ENCODE peak calls at places on chromosome 17, in eight cellular contexts. A, W, I, X, H, E, K and B are unnamed samples.

GRCh38 chr17:65104541-65104940 is 32.6 kb upstream of the RGS9 start:
- DNase-seq in K (no peak), A (no peak), W (no peak), H (no peak), E (no peak), I (no peak), X (no peak), B (no peak)

GRCh38 chr17:2957631-2958286 is 105.6 kb downstream of the OR1D5 start:
- DNase-seq in H (no peak), E (no peak), A (no peak), W (no peak), I (no peak), X (peak), K (no peak), B (no peak)

GRCh38 chr17:4747847-4748246 is 8.1 kb upstream of the CXCL16 start:
- DNase-seq in I (no peak), W (no peak), X (no peak), K (no peak), H (no peak), E (no peak), A (no peak), B (no peak)

GRCh38 chr17:79831367-79832210 is 7.7 kb downstream of the CBX4 start:
- DNase-seq in I (no peak), X (peak), A (no peak), E (peak), W (peak), K (no peak), H (no peak), B (no peak)

GRCh38 chr17:49798182-49798581 is 9.7 kb downstream of the KAT7 start:
- DNase-seq in E (no peak), H (no peak), K (no peak), I (no peak), A (no peak), X (no peak), W (no peak), B (no peak)

GRCh38 chr17:83057397-83057761 is 22.0 kb upstream of the METRNL start:
- DNase-seq in H (no peak), I (no peak), W (no peak), K (no peak), E (no peak), X (no peak), A (no peak), B (no peak)

GRCh38 chr17:81976332-81977210 is 858 bp upstream of the ASPSCR1 start:
- DNase-seq in A (no peak), H (no peak), W (peak), E (peak), X (no peak), I (no peak), K (peak), B (no peak)

GRCh38 chr17:19558946-19559345 is 25.3 kb downstream of the SLC47A1 start:
- DNase-seq in E (no peak), I (no peak), X (no peak), H (no peak), A (no peak), W (no peak), K (no peak), B (no peak)

GRCh38 chr17:50432125-50432762 is 6.2 kb downstream of the ACSF2 start:
- DNase-seq in H (no peak), A (no peak), I (no peak), K (no peak), E (no peak), X (no peak), W (peak), B (no peak)

GRCh38 chr17:1882836-1883235 is 53.0 kb downstream of the RPA1 start:
- DNase-seq in A (no peak), W (peak), X (no peak), E (no peak), H (peak), I (no peak), K (no peak), B (no peak)

GRCh38 chr17:59761385-59762021 is 54.0 kb downstream of the VMP1 start:
- DNase-seq in I (no peak), A (no peak), X (no peak), W (peak), E (no peak), H (no peak), K (no peak), B (no peak)

GRCh38 chr17:49512296-49513043 is 17.4 kb downstream of the NGFR start:
- DNase-seq in E (no peak), A (no peak), K (no peak), I (no peak), H (no peak), W (peak), X (peak), B (no peak)

GRCh38 chr17:72118588-72119279 is 2.1 kb upstream of the SOX9 start:
- DNase-seq in E (peak), A (no peak), X (no peak), I (no peak), K (no peak), H (peak), W (peak), B (no peak)

GRCh38 chr17:8583954-8584353 is 46.6 kb downstream of the MYH10 start:
- DNase-seq in H (no peak), X (no peak), K (no peak), W (no peak), E (no peak), A (no peak), I (no peak), B (no peak)

GRCh38 chr17:909642-910323 is 69.8 kb downstream of the NXN start:
- DNase-seq in E (no peak), W (no peak), I (no peak), H (no peak), X (no peak), A (no peak), K (no peak), B (peak)

GRCh38 chr17:63830278-63830677 is 2.8 kb upstream of the FTSJ3 start:
- DNase-seq in X (no peak), K (no peak), I (no peak), W (no peak), H (no peak), E (no peak), A (no peak), B (no peak)

GRCh38 chr17:78323821-78324390 is 36.0 kb downstream of the SOCS3 start:
- DNase-seq in W (peak), K (no peak), I (no peak), A (no peak), E (no peak), X (no peak), H (no peak), B (no peak)

GRCh38 chr17:535165-535564 is 179.5 kb downstream of the VPS53 start:
- DNase-seq in X (no peak), K (no peak), I (no peak), H (no peak), E (no peak), W (peak), A (no peak), B (no peak)

GRCh38 chr17:17042851-17043667 is 802 bp downstream of the MPRIP start:
- DNase-seq in I (peak), E (no peak), A (no peak), K (no peak), W (peak), H (no peak), X (peak), B (peak)

GRCh38 chr17:81035389-81036127 is 607 bp downstream of the BAIAP2 start:
- DNase-seq in W (peak), E (no peak), K (no peak), H (no peak), X (no peak), I (no peak), A (no peak), B (no peak)

GRCh38 chr17:44655983-44656700 is at the start of gene MEIOC:
- DNase-seq in I (no peak), E (no peak), H (peak), X (no peak), W (peak), K (no peak), A (peak), B (no peak)

GRCh38 chr17:45138911-45139532 is 3.5 kb downstream of the ACBD4 start:
- DNase-seq in I (no peak), X (peak), W (no peak), E (no peak), K (no peak), H (no peak), A (no peak), B (no peak)

GRCh38 chr17:76523084-76524037 is 14.1 kb downstream of the CYGB start:
- DNase-seq in E (peak), H (peak), W (peak), X (peak), A (no peak), K (peak), I (peak), B (peak)

GRCh38 chr17:21081967-21082366 is 39.2 kb upstream of the USP22 start:
- DNase-seq in K (no peak), I (no peak), E (no peak), H (no peak), W (no peak), X (no peak), A (no peak), B (no peak)

GRCh38 chr17:42118126-42118510 is 3.0 kb downstream of the KAT2A start:
- DNase-seq in W (no peak), K (no peak), H (no peak), A (no peak), I (no peak), E (no peak), X (no peak), B (no peak)

GRCh38 chr17:75228305-75228704 is 22.8 kb downstream of the NUP85 start:
- DNase-seq in I (no peak), K (no peak), X (no peak), W (no peak), E (no peak), H (no peak), A (no peak), B (no peak)

GRCh38 chr17:350706-351435 is 1.7 kb downstream of the RPH3AL start:
- DNase-seq in W (peak), K (no peak), E (no peak), A (no peak), H (peak), X (no peak), I (no peak), B (peak)

GRCh38 chr17:38605230-38605851 is 411 bp downstream of the SRCIN1 start:
- DNase-seq in A (no peak), W (no peak), X (no peak), K (no peak), E (no peak), I (no peak), H (peak), B (no peak)

GRCh38 chr17:65956814-65957213 is 235.1 kb downstream of the CEP112 start:
- DNase-seq in A (no peak), W (no peak), X (no peak), I (no peak), E (no peak), K (no peak), H (no peak), B (no peak)

GRCh38 chr17:50155115-50155819 is 4.8 kb upstream of the PPP1R9B start:
- DNase-seq in X (peak), H (no peak), I (no peak), A (no peak), E (no peak), K (no peak), W (peak), B (no peak)

GRCh38 chr17:46270032-46270431 is 24.9 kb upstream of the LRRC37A start:
- DNase-seq in H (no peak), X (no peak), K (no peak), W (no peak), E (no peak), I (no peak), A (no peak), B (no peak)